ENCODE peak calls at places on chromosomes 2 and 18, in six cellular contexts. L is fibroblast of mammary gland; B is GM13976; J is HFFc6; U is neural crest cell; Q is CD4-positive, alpha-beta T cell. G is an unnamed sample.

GRCh38 chr2:156400704-156401678 is 35.2 kb upstream of the GPD2 start:
- DNase-seq in U (peak; percentile 74), J (peak; percentile 79), L (peak; percentile 85), B (peak; percentile 58), Q (peak; percentile 76), G (peak; percentile 59)

GRCh38 chr18:8835556-8835955 is 130.2 kb downstream of the MTCL1 start:
- DNase-seq in B (no peak), L (peak; percentile 49), U (no peak), J (no peak), Q (no peak), G (no peak)

GRCh38 chr18:40325988-40326387 is 1629.0 kb upstream of the PIK3C3 start:
- DNase-seq in J (no peak), L (no peak), U (no peak), Q (no peak), B (no peak), G (no peak)

GRCh38 chr2:37488911-37489310 is 144.5 kb downstream of the QPCT start:
- DNase-seq in B (no peak), U (no peak), L (peak; percentile 47), J (no peak), Q (no peak), G (no peak)

GRCh38 chr2:204261776-204262175 is 283.5 kb upstream of the PARD3B start:
- DNase-seq in Q (no peak), L (no peak), U (no peak), J (no peak), B (no peak), G (no peak)

GRCh38 chr2:236180831-236181453 is 12.8 kb upstream of the GBX2 start:
- DNase-seq in B (peak; percentile 71), Q (no peak), L (peak; percentile 70), U (peak; percentile 80), J (peak; percentile 45), G (peak; percentile 61)

GRCh38 chr2:223041527-223042109 is 10.4 kb upstream of the KCNE4 start:
- DNase-seq in U (peak; percentile 9), J (peak; percentile 95), B (no peak), L (peak; percentile 98), Q (no peak), G (no peak)

GRCh38 chr2:111209045-111209514 is 88.4 kb downstream of the BCL2L11 start:
- DNase-seq in J (peak; percentile 23), Q (no peak), U (no peak), L (peak; percentile 73), B (no peak), G (no peak)

GRCh38 chr2:74168739-74169138 is 9.9 kb downstream of the MOB1A start:
- DNase-seq in B (peak; percentile 47), Q (no peak), J (no peak), L (no peak), U (no peak), G (peak; percentile 41)

GRCh38 chr2:160752475-160753330 is 259.1 kb upstream of the RBMS1 start:
- DNase-seq in J (peak; percentile 39), U (no peak), L (peak; percentile 80), B (no peak), Q (no peak), G (no peak)

GRCh38 chr2:26298638-26299393 is 47.1 kb upstream of the SELENOI start:
- DNase-seq in Q (peak; percentile 19), J (peak; percentile 48), B (no peak), L (peak; percentile 44), U (no peak), G (no peak)

GRCh38 chr2:2516386-2516785 is 185.3 kb upstream of the MYT1L start:
- DNase-seq in Q (no peak), U (no peak), B (no peak), J (no peak), L (no peak), G (no peak)

DNA sequence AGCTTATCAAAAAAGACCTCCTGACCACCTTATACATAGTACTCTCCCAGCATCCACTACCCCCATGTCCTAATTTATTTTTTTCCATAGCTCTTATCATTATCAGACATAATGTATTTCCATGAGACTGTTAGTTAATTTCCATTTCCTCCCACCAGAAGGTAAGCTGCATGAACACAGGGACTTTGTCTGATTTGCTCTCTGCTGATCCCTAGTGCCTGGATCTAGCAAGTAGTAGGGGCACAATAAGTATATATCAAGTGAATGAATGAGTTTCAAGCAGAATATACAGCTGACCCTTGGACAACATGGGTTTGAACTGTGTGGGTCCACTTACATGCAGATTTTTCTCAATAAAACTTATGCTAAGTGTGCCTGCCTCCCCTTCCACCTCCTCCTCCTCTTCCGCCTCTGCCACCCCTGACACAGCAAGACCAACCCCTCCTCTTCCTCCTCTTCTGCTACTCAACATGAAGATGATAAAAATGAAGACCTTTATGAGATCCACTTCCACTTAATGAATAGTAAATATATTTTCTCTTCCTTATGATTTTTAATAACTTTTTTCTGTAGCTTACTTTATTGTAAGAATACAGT is 53.8 kb downstream of the CTAGE1 start:
- DNase-seq in Q (no peak), B (no peak), J (no peak), L (peak; percentile 33), U (no peak), G (no peak)
- TF ChIP-seq CTCF in Q (no peak), B (no peak), J (no peak), L (peak; percentile 30), U (no peak), G (no peak)

DNA sequence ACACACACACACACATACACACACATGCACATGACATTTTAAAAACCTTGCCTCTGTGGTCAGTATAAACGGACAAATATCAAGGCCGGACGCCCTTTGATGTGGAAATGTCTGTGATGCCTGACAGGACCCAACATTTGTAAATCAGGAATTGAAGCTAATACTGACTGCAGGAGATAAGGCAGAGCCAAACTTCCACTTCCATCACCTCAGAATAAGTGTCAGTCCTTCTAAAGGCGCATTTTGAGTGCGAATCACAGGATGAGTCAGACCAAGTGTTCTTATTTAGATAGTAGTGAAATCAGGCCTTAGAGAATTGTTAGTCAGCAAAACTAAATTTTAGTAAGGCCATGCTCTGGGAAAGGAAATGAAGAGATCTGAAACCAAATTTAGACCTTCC is 211.7 kb upstream of the LRATD1 start:
- DNase-seq in U (no peak), B (no peak), L (peak; percentile 65), Q (no peak), J (peak; percentile 37), G (no peak)
- TF ChIP-seq CTCF in U (no peak), B (no peak), L (no peak), Q (no peak), J (no peak), G (no peak)

GRCh38 chr2:120205901-120206581 is 17.2 kb downstream of the TMEM185B start:
- DNase-seq in L (no peak), U (peak; percentile 55), Q (no peak), J (no peak), B (peak; percentile 72), G (peak; percentile 62)

GRCh38 chr2:120204945-120205670 is 18.1 kb downstream of the TMEM185B start:
- DNase-seq in Q (no peak), B (no peak), J (no peak), L (no peak), U (no peak), G (peak; percentile 4)

GRCh38 chr2:120204417-120204816 is 18.8 kb downstream of the TMEM185B start:
- DNase-seq in Q (no peak), U (no peak), J (no peak), B (no peak), L (no peak), G (peak; percentile 3)

GRCh38 chr2:120203341-120204021 is 19.7 kb downstream of the TMEM185B start:
- DNase-seq in B (no peak), L (no peak), Q (no peak), U (no peak), J (no peak), G (no peak)

DNA sequence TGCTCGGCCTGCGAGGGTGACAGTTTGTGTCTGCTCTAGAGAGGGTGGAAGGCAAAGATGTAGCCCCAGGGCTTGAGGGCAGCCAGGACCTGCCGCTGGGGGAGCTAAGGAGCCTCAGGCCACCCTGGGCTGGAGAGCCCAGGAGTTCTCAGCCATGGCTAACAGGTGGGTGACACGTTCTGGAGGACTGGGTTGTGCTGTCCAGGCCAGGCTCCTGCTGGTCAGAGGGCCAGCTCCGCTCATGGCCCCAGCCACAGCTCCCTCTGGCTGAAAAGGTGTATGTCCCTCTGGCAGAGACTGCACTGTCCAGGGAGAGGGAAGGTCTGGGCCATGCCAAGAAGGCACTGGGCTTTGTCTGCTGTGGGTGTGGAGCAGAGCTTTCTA is 19.2 kb downstream of the TMEM185B start:
- DNase-seq in B (no peak), J (no peak), U (no peak), L (no peak), Q (no peak), G (peak; percentile 14)
- TF ChIP-seq CTCF in B (peak; percentile 7), J (peak; percentile 55), U (no peak), L (peak; percentile 8), Q (no peak), G (peak; percentile 12)

GRCh38 chr2:176745543-176746331 is 466.9 kb upstream of the HNRNPA3 start:
- DNase-seq in U (no peak), Q (no peak), L (no peak), B (no peak), J (no peak), G (no peak)
- TF ChIP-seq CTCF in U (no peak), Q (no peak), L (no peak), B (no peak), J (no peak), G (no peak)

GRCh38 chr2:237865623-237866041 is 6.2 kb downstream of the RAMP1 start:
- DNase-seq in L (peak; percentile 28), J (no peak), B (no peak), Q (no peak), U (no peak), G (no peak)
- TF ChIP-seq CTCF in L (peak; percentile 12), J (no peak), B (no peak), Q (no peak), U (no peak), G (peak; percentile 9)

GRCh38 chr2:85215074-85216050 is 82.2 kb downstream of the TCF7L1 start:
- DNase-seq in Q (no peak), B (no peak), J (peak; percentile 87), U (no peak), L (peak; percentile 86), G (no peak)
- TF ChIP-seq CTCF in Q (no peak), B (no peak), J (peak; percentile 32), U (no peak), L (no peak), G (no peak)

G was measured in GM10248.